ENCODE peak calls at places on chromosomes 6 and 20, in six cellular contexts. One of them, this sample, is unnamed.

GRCh38 chr20:13692802-13693736 is 54.3 kb upstream of the TASP1 start:
- DNase-seq in HCT116: no peak
- DNase-seq in chondrocyte: no peak
- DNase-seq in AG20443: no peak
- DNase-seq in anterior cingulate cortex: no peak
- DNase-seq in Calu3: no peak
- DNase-seq in this sample: no peak

GRCh38 chr20:58519940-58520712 is 4.9 kb upstream of the APCDD1L start:
- DNase-seq in Calu3: no peak
- DNase-seq in HCT116: no peak
- DNase-seq in AG20443: no peak
- DNase-seq in anterior cingulate cortex: no peak
- DNase-seq in chondrocyte: no peak
- DNase-seq in this sample: no peak

GRCh38 chr6:7463785-7464184 is 74.2 kb downstream of the RIOK1 start:
- DNase-seq in anterior cingulate cortex: no peak
- DNase-seq in AG20443: peak
- DNase-seq in Calu3: no peak
- DNase-seq in HCT116: no peak
- DNase-seq in chondrocyte: no peak
- DNase-seq in this sample: no peak

GRCh38 chr20:44728835-44729342 is 13.7 kb downstream of the CCN5 start:
- DNase-seq in AG20443: peak
- DNase-seq in anterior cingulate cortex: no peak
- DNase-seq in HCT116: peak
- DNase-seq in Calu3: peak
- DNase-seq in chondrocyte: no peak
- DNase-seq in this sample: peak

GRCh38 chr6:164142312-164142711 is 727.8 kb downstream of the QKI start:
- DNase-seq in chondrocyte: no peak
- DNase-seq in HCT116: no peak
- DNase-seq in anterior cingulate cortex: no peak
- DNase-seq in Calu3: no peak
- DNase-seq in AG20443: no peak
- DNase-seq in this sample: no peak

GRCh38 chr20:19890358-19891117 is 126.6 kb upstream of the NAA20 start:
- DNase-seq in Calu3: no peak
- DNase-seq in AG20443: no peak
- DNase-seq in anterior cingulate cortex: no peak
- DNase-seq in HCT116: no peak
- DNase-seq in chondrocyte: no peak
- DNase-seq in this sample: no peak

GRCh38 chr6:33426590-33427563 is 7.0 kb downstream of the SYNGAP1 start:
- DNase-seq in chondrocyte: no peak
- DNase-seq in AG20443: no peak
- DNase-seq in anterior cingulate cortex: no peak
- DNase-seq in HCT116: no peak
- DNase-seq in Calu3: no peak
- DNase-seq in this sample: no peak

GRCh38 chr20:25039697-25040437 is 18.1 kb downstream of the ACSS1 start:
- DNase-seq in HCT116: no peak
- DNase-seq in chondrocyte: peak
- DNase-seq in AG20443: peak
- DNase-seq in anterior cingulate cortex: peak
- DNase-seq in Calu3: no peak
- DNase-seq in this sample: no peak

GRCh38 chr20:45780159-45780558 is 11.5 kb downstream of the WFDC3 start:
- DNase-seq in anterior cingulate cortex: no peak
- DNase-seq in HCT116: no peak
- DNase-seq in chondrocyte: no peak
- DNase-seq in AG20443: no peak
- DNase-seq in Calu3: no peak
- DNase-seq in this sample: no peak

GRCh38 chr20:32205502-32206382 is 1.8 kb downstream of the PLAGL2 start:
- DNase-seq in Calu3: no peak
- DNase-seq in anterior cingulate cortex: no peak
- DNase-seq in HCT116: no peak
- DNase-seq in AG20443: no peak
- DNase-seq in chondrocyte: no peak
- DNase-seq in this sample: no peak

GRCh38 chr6:111642463-111643158 is 36.9 kb upstream of the TRAF3IP2 start:
- DNase-seq in Calu3: peak
- DNase-seq in HCT116: peak
- DNase-seq in chondrocyte: no peak
- DNase-seq in AG20443: peak
- DNase-seq in anterior cingulate cortex: peak
- DNase-seq in this sample: peak

GRCh38 chr6:130020106-130020851 is 1.9 kb downstream of the L3MBTL3 start:
- DNase-seq in HCT116: no peak
- DNase-seq in chondrocyte: no peak
- DNase-seq in Calu3: peak
- DNase-seq in anterior cingulate cortex: no peak
- DNase-seq in AG20443: peak
- DNase-seq in this sample: peak

GRCh38 chr6:88380618-88381288 is 214.6 kb upstream of the CNR1 start:
- DNase-seq in HCT116: no peak
- DNase-seq in chondrocyte: no peak
- DNase-seq in Calu3: no peak
- DNase-seq in AG20443: no peak
- DNase-seq in anterior cingulate cortex: peak
- DNase-seq in this sample: no peak

GRCh38 chr6:122652431-122652830 is 42.2 kb downstream of the PKIB start:
- DNase-seq in chondrocyte: no peak
- DNase-seq in anterior cingulate cortex: no peak
- DNase-seq in HCT116: no peak
- DNase-seq in Calu3: peak
- DNase-seq in AG20443: no peak
- DNase-seq in this sample: no peak

GRCh38 chr6:154558984-154559383 is 48.5 kb upstream of the CNKSR3 start:
- DNase-seq in Calu3: no peak
- DNase-seq in HCT116: no peak
- DNase-seq in anterior cingulate cortex: no peak
- DNase-seq in AG20443: no peak
- DNase-seq in chondrocyte: no peak
- DNase-seq in this sample: no peak

GRCh38 chr6:140393665-140394064 is 1019.2 kb upstream of the CITED2 start:
- DNase-seq in HCT116: no peak
- DNase-seq in anterior cingulate cortex: no peak
- DNase-seq in AG20443: no peak
- DNase-seq in Calu3: no peak
- DNase-seq in chondrocyte: no peak
- DNase-seq in this sample: no peak

GRCh38 chr6:13649393-13649792 is 34.3 kb downstream of the NOL7 start:
- DNase-seq in chondrocyte: no peak
- DNase-seq in HCT116: no peak
- DNase-seq in anterior cingulate cortex: no peak
- DNase-seq in AG20443: no peak
- DNase-seq in Calu3: no peak
- DNase-seq in this sample: no peak

GRCh38 chr6:36120979-36121706 is 9.2 kb upstream of the MAPK13 start:
- DNase-seq in chondrocyte: no peak
- DNase-seq in Calu3: peak
- DNase-seq in anterior cingulate cortex: no peak
- DNase-seq in HCT116: no peak
- DNase-seq in AG20443: peak
- DNase-seq in this sample: no peak

GRCh38 chr20:43541214-43541613 is 17.6 kb upstream of the SGK2 start:
- DNase-seq in anterior cingulate cortex: no peak
- DNase-seq in AG20443: no peak
- DNase-seq in HCT116: no peak
- DNase-seq in Calu3: no peak
- DNase-seq in chondrocyte: no peak
- DNase-seq in this sample: no peak

GRCh38 chr6:97077380-97077779 is 152.9 kb downstream of the KLHL32 start:
- DNase-seq in Calu3: no peak
- DNase-seq in AG20443: no peak
- DNase-seq in anterior cingulate cortex: no peak
- DNase-seq in HCT116: no peak
- DNase-seq in chondrocyte: no peak
- DNase-seq in this sample: no peak

GRCh38 chr6:21608610-21609009 is 15.1 kb downstream of the SOX4 start:
- DNase-seq in AG20443: no peak
- DNase-seq in HCT116: no peak
- DNase-seq in anterior cingulate cortex: no peak
- DNase-seq in chondrocyte: no peak
- DNase-seq in Calu3: no peak
- DNase-seq in this sample: peak

GRCh38 chr6:68639826-68640505 is 4.9 kb downstream of the ADGRB3 start:
- DNase-seq in anterior cingulate cortex: no peak
- DNase-seq in AG20443: no peak
- DNase-seq in Calu3: no peak
- DNase-seq in chondrocyte: no peak
- DNase-seq in HCT116: no peak
- DNase-seq in this sample: no peak

GRCh38 chr20:10649817-10650200 is 24.0 kb downstream of the JAG1 start:
- DNase-seq in AG20443: peak
- DNase-seq in Calu3: no peak
- DNase-seq in HCT116: no peak
- DNase-seq in chondrocyte: no peak
- DNase-seq in anterior cingulate cortex: no peak
- DNase-seq in this sample: no peak

GRCh38 chr6:33746651-33747100 is at the start of gene IP6K3:
- DNase-seq in AG20443: no peak
- DNase-seq in Calu3: no peak
- DNase-seq in HCT116: no peak
- DNase-seq in chondrocyte: no peak
- DNase-seq in anterior cingulate cortex: peak
- DNase-seq in this sample: no peak

GRCh38 chr6:154157082-154157481 is 118.0 kb downstream of the OPRM1 start:
- DNase-seq in AG20443: no peak
- DNase-seq in chondrocyte: no peak
- DNase-seq in Calu3: no peak
- DNase-seq in anterior cingulate cortex: no peak
- DNase-seq in HCT116: no peak
- DNase-seq in this sample: no peak

GRCh38 chr6:32815996-32816395 is 806 bp downstream of the HLA-DOB start:
- DNase-seq in HCT116: no peak
- DNase-seq in AG20443: no peak
- DNase-seq in chondrocyte: no peak
- DNase-seq in Calu3: no peak
- DNase-seq in anterior cingulate cortex: no peak
- DNase-seq in this sample: no peak

GRCh38 chr20:13839421-13840092 is 54.7 kb downstream of the NDUFAF5 start:
- DNase-seq in anterior cingulate cortex: no peak
- DNase-seq in chondrocyte: no peak
- DNase-seq in HCT116: no peak
- DNase-seq in Calu3: no peak
- DNase-seq in AG20443: peak
- DNase-seq in this sample: no peak

GRCh38 chr6:169940554-169941290 is 189.3 kb downstream of the ERMARD start:
- DNase-seq in Calu3: no peak
- DNase-seq in chondrocyte: no peak
- DNase-seq in AG20443: no peak
- DNase-seq in anterior cingulate cortex: no peak
- DNase-seq in HCT116: no peak
- DNase-seq in this sample: no peak

GRCh38 chr20:38278763-38279162 is 18.2 kb upstream of the KIAA1755 start:
- DNase-seq in AG20443: no peak
- DNase-seq in chondrocyte: peak
- DNase-seq in Calu3: no peak
- DNase-seq in anterior cingulate cortex: no peak
- DNase-seq in HCT116: no peak
- DNase-seq in this sample: no peak

GRCh38 chr6:161418458-161418945 is 144.6 kb upstream of the AGPAT4 start:
- DNase-seq in HCT116: peak
- DNase-seq in Calu3: peak
- DNase-seq in chondrocyte: no peak
- DNase-seq in AG20443: peak
- DNase-seq in anterior cingulate cortex: no peak
- DNase-seq in this sample: peak

GRCh38 chr6:150634641-150635292 is 35.1 kb downstream of the PLEKHG1 start:
- DNase-seq in Calu3: no peak
- DNase-seq in AG20443: peak
- DNase-seq in chondrocyte: no peak
- DNase-seq in anterior cingulate cortex: no peak
- DNase-seq in HCT116: no peak
- DNase-seq in this sample: no peak

GRCh38 chr6:135651964-135652755 is 154.6 kb upstream of the AHI1 start:
- DNase-seq in anterior cingulate cortex: no peak
- DNase-seq in chondrocyte: no peak
- DNase-seq in AG20443: no peak
- DNase-seq in Calu3: no peak
- DNase-seq in HCT116: no peak
- DNase-seq in this sample: no peak

GRCh38 chr6:34912715-34913464 is 23.8 kb downstream of the ANKS1A start:
- DNase-seq in anterior cingulate cortex: no peak
- DNase-seq in AG20443: peak
- DNase-seq in HCT116: no peak
- DNase-seq in chondrocyte: no peak
- DNase-seq in Calu3: peak
- DNase-seq in this sample: no peak